ENCODE peak calls at places on chromosomes 5 and 9, in four cellular contexts. One of them, this sample, is unnamed.

GRCh38 chr5:150142800-150143724 is 12.6 kb downstream of the PDGFRB start:
- DNase-seq in natural killer cell treated with Interleukin-12 subunit alpha and Interleukin-12 subunit beta and Interleukin-15 and Interleukin-18, amount 100 ng/mL, for 72 hours: no peak
- DNase-seq in retina: no peak
- DNase-seq in naive thymus-derived CD8-positive, alpha-beta T cell: no peak
- DNase-seq in this sample: peak; percentile 99

GRCh38 chr9:111965566-111966019 is 69.0 kb downstream of the UGCG start:
- DNase-seq in retina: no peak
- DNase-seq in naive thymus-derived CD8-positive, alpha-beta T cell: no peak
- DNase-seq in natural killer cell treated with Interleukin-12 subunit alpha and Interleukin-12 subunit beta and Interleukin-15 and Interleukin-18, amount 100 ng/mL, for 72 hours: no peak
- DNase-seq in this sample: peak; percentile 94

GRCh38 chr5:77844408-77845272 is 68.5 kb upstream of the TBCA start:
- DNase-seq in retina: peak; percentile 86
- DNase-seq in naive thymus-derived CD8-positive, alpha-beta T cell: no peak
- DNase-seq in natural killer cell treated with Interleukin-12 subunit alpha and Interleukin-12 subunit beta and Interleukin-15 and Interleukin-18, amount 100 ng/mL, for 72 hours: no peak
- DNase-seq in this sample: no peak

GRCh38 chr9:132840980-132841379 is 37.1 kb downstream of the AK8 start:
- DNase-seq in retina: no peak
- DNase-seq in naive thymus-derived CD8-positive, alpha-beta T cell: no peak
- DNase-seq in natural killer cell treated with Interleukin-12 subunit alpha and Interleukin-12 subunit beta and Interleukin-15 and Interleukin-18, amount 100 ng/mL, for 72 hours: no peak
- DNase-seq in this sample: peak; percentile 18

GRCh38 chr9:135925496-135926133 is 18.3 kb upstream of the CAMSAP1 start:
- DNase-seq in naive thymus-derived CD8-positive, alpha-beta T cell: no peak
- DNase-seq in natural killer cell treated with Interleukin-12 subunit alpha and Interleukin-12 subunit beta and Interleukin-15 and Interleukin-18, amount 100 ng/mL, for 72 hours: no peak
- DNase-seq in retina: no peak
- DNase-seq in this sample: no peak

GRCh38 chr9:137802521-137803243 is 74.9 kb upstream of the CACNA1B start:
- DNase-seq in retina: no peak
- DNase-seq in naive thymus-derived CD8-positive, alpha-beta T cell: no peak
- DNase-seq in natural killer cell treated with Interleukin-12 subunit alpha and Interleukin-12 subunit beta and Interleukin-15 and Interleukin-18, amount 100 ng/mL, for 72 hours: no peak
- DNase-seq in this sample: no peak

GRCh38 chr9:132973713-132974112 is 4.8 kb upstream of the GFI1B start:
- DNase-seq in retina: no peak
- DNase-seq in naive thymus-derived CD8-positive, alpha-beta T cell: no peak
- DNase-seq in natural killer cell treated with Interleukin-12 subunit alpha and Interleukin-12 subunit beta and Interleukin-15 and Interleukin-18, amount 100 ng/mL, for 72 hours: no peak
- DNase-seq in this sample: peak; percentile 49

GRCh38 chr5:66207800-66208561 is 63.9 kb downstream of the SREK1 start:
- DNase-seq in naive thymus-derived CD8-positive, alpha-beta T cell: no peak
- DNase-seq in natural killer cell treated with Interleukin-12 subunit alpha and Interleukin-12 subunit beta and Interleukin-15 and Interleukin-18, amount 100 ng/mL, for 72 hours: no peak
- DNase-seq in retina: no peak
- DNase-seq in this sample: peak; percentile 28

GRCh38 chr5:36502608-36503007 is 103.8 kb upstream of the SLC1A3 start:
- DNase-seq in retina: no peak
- DNase-seq in naive thymus-derived CD8-positive, alpha-beta T cell: no peak
- DNase-seq in natural killer cell treated with Interleukin-12 subunit alpha and Interleukin-12 subunit beta and Interleukin-15 and Interleukin-18, amount 100 ng/mL, for 72 hours: no peak
- DNase-seq in this sample: peak; percentile 95

This sample was measured in EH.